ENCODE peak calls at places on chromosomes 4 and X, in five cellular contexts. R, I, P, G and W are unnamed samples.

GRCh38 chr4:139950568-139950967 is 203.4 kb downstream of the MAML3 start:
- DNase-seq in P (no peak), I (no peak), R (peak; percentile 83), G (no peak), W (no peak)

GRCh38 chrX:134236690-134237362 is at the start of gene CCDC160:
- DNase-seq in G (peak; percentile 3), I (peak; percentile 82), R (no peak), P (no peak), W (no peak)

GRCh38 chr4:93317571-93317970 is 511.0 kb upstream of the ATOH1 start:
- DNase-seq in R (no peak), P (no peak), I (no peak), G (no peak), W (no peak)

GRCh38 chr4:52312722-52313121 is 261.6 kb downstream of the SPATA18 start:
- DNase-seq in I (no peak), P (no peak), G (no peak), R (no peak), W (no peak)

GRCh38 chr4:129900430-129900953 is 804.5 kb downstream of the C4orf33 start:
- DNase-seq in G (peak; percentile 26), I (no peak), R (no peak), P (no peak), W (no peak)

GRCh38 chr4:26192921-26193894 is 127.6 kb upstream of the RBPJ start:
- DNase-seq in G (no peak), R (no peak), P (no peak), I (no peak), W (no peak)

GRCh38 chr4:40547446-40548132 is 82.1 kb downstream of the RBM47 start:
- DNase-seq in I (no peak), R (no peak), P (no peak), G (no peak), W (no peak)

GRCh38 chr4:55382515-55383003 is 13.2 kb upstream of the TMEM165 start:
- DNase-seq in I (no peak), G (no peak), P (no peak), R (no peak), W (no peak)

GRCh38 chr4:154928640-154929257 is 147.7 kb downstream of the RBM46 start:
- DNase-seq in G (peak; percentile 32), R (no peak), P (peak; percentile 6), I (peak; percentile 31), W (no peak)

GRCh38 chrX:123087326-123087725 is 96.8 kb upstream of the GRIA3 start:
- DNase-seq in G (peak; percentile 81), P (no peak), R (no peak), I (no peak), W (peak; percentile 49)

GRCh38 chrX:119885554-119886428 is 9.9 kb upstream of the AKAP14 start:
- DNase-seq in G (peak; percentile 98), I (no peak), R (no peak), P (peak; percentile 40), W (no peak)

GRCh38 chr4:109434793-109435080 is 1.1 kb downstream of the SEC24B start:
- DNase-seq in P (no peak), G (no peak), I (no peak), R (no peak), W (no peak)

GRCh38 chrX:11241720-11242119 is 51.5 kb upstream of the AMELX start:
- DNase-seq in G (no peak), I (no peak), P (no peak), R (no peak), W (no peak)

GRCh38 chrX:29659911-29660310 is 555.5 kb upstream of the MAGEB2 start:
- DNase-seq in R (no peak), I (no peak), P (peak; percentile 1), G (no peak), W (no peak)

GRCh38 chrX:29662101-29662500 is 553.3 kb upstream of the MAGEB2 start:
- DNase-seq in G (no peak), I (no peak), P (no peak), R (no peak), W (no peak)

GRCh38 chrX:29661290-29661689 is 554.1 kb upstream of the MAGEB2 start:
- DNase-seq in I (no peak), P (no peak), G (no peak), R (no peak), W (no peak)

GRCh38 chrX:29665532-29665931 is 549.8 kb upstream of the MAGEB2 start:
- DNase-seq in P (no peak), R (no peak), I (no peak), G (no peak), W (no peak)

DNA sequence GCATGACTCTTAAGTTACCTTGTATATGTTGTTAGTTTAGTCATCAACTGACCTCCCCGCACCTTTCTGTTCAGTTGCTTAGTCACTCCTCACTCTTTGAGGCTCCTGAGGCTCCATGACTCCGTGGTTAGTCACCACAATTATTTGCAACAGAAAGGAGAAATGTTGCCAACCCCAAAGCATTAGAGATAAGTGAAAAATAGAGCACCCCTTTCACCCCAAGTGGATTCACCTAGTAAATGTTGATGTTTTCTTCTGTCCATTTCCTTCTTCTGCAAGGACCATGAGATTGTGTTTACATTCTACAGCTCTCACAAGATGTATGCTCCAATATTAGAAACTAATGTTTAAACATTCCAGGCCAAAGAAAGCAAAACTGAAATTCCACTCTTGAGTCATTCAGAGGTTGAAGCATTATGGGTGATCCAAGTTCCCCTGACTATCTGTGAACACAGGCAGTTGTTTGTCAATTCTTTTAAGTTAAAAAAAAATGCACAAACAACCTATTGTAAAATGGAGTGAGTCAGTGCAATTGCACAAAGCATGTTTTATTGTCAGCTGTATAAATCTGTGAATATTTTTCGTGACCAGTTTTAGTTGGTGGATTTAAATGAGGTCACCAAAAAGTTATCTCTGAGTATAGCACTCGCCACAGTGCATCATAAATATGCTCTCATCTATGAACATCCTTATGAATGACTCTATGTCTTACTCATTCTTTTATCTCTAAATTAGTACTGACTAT is 552.4 kb upstream of the MAGEB2 start:
- DNase-seq in I (no peak), P (peak; percentile 1), R (peak; percentile 7), G (peak; percentile 1), W (peak; percentile 38)
- TF ChIP-seq POLR2AphosphoS5 in I (peak; percentile 32), P (no peak), R (no peak), G (no peak), W (no peak)

DNA sequence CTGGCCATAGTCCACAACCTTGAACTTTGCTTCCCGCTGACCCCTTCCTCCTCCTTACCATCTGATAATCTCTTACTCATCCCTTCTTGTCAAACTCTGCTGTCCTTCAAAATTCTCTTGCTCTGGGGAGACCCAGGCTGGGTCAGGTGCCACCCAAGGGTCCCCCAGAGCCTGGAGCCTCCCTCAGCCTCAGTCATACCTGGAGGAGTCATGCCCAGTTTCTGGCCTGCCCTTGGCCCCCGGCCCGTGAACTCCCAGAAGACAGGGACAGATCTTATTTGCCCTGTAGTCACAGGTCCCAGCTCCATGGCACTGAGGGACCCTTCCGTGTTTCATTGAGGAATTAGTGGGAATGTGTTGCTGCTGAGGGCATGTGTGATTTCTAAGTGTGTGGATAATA is 4.7 kb upstream of the GPR78 start:
- DNase-seq in R (no peak), G (no peak), I (no peak), P (no peak), W (no peak)
- TF ChIP-seq REST in R (no peak), G (no peak), I (no peak), P (no peak), W (no peak)

DNA sequence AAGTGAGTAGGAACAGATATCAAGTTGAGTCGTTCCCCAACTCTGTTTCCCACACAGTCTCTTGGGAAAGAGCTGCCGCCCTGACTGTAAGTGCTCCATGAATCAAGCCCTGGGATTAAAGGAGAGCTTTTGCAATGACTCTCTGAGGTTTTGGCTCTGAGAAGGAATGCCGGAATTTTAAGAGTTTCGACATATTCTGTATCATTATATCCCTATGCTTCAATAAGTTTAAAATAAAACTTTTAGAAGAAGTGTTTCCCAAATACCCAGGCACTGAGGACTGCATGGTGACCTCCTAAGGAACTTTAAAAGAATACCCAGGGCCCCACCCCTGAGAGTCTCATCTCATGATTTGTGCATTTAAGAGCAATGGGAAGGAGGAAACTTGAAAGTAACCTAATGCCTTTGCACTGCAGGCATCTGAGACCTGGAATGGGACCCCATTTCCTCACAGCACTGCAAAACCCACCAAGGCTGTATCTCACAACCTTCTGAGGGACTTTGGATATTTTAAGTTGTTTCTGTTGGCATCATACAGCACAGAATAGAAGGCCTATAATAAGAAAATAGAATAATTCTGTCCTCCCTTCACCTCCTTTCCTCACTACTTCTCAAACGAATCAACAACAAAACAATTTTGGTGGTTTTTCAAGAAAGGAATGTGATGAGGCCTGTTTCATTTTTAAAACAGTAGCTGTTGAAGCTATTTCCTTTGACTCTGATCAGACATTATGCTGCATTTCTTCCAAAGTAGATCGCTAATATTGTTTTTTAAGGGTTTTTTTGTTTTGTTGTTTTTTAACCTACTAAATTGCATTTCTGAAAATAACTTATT is 121.2 kb downstream of the GASK1B start:
- DNase-seq in I (no peak), R (no peak), P (no peak), G (no peak), W (no peak)
- TF ChIP-seq GABPA in I (no peak), R (no peak), P (no peak), G (no peak), W (no peak)

GRCh38 chr4:184358521-184359232 is 115.7 kb downstream of the IRF2 start:
- DNase-seq in P (no peak), I (no peak), G (no peak), R (no peak), W (no peak)
- TF ChIP-seq POLR2AphosphoS5 in P (no peak), I (no peak), G (no peak), R (no peak), W (no peak)